ENCODE peak calls at places on chromosomes 1 and 21, in six cellular contexts. One of them, this sample, is unnamed.

GRCh38 chr1:94855307-94855700 is 35.1 kb downstream of the SLC44A3 start:
- DNase-seq in A549: no peak
- DNase-seq in activated naive CD4-positive, alpha-beta T cell: no peak
- DNase-seq in Caco-2: no peak
- DNase-seq in effector memory CD4-positive, alpha-beta T cell: no peak
- DNase-seq in caudate nucleus: no peak
- DNase-seq in this sample: no peak

GRCh38 chr1:223022641-223023473 is 120.2 kb downstream of the TLR5 start:
- DNase-seq in A549: no peak
- DNase-seq in activated naive CD4-positive, alpha-beta T cell: no peak
- DNase-seq in Caco-2: no peak
- DNase-seq in effector memory CD4-positive, alpha-beta T cell: no peak
- DNase-seq in caudate nucleus: no peak
- DNase-seq in this sample: no peak

GRCh38 chr1:243930822-243931671 is 81.0 kb upstream of the AKT3 start:
- DNase-seq in A549: no peak
- DNase-seq in activated naive CD4-positive, alpha-beta T cell: no peak
- DNase-seq in Caco-2: no peak
- DNase-seq in effector memory CD4-positive, alpha-beta T cell: no peak
- DNase-seq in caudate nucleus: no peak
- DNase-seq in this sample: no peak

GRCh38 chr1:222009105-222009730 is 267.3 kb upstream of the DUSP10 start:
- DNase-seq in A549: peak
- DNase-seq in activated naive CD4-positive, alpha-beta T cell: no peak
- DNase-seq in Caco-2: peak
- DNase-seq in effector memory CD4-positive, alpha-beta T cell: no peak
- DNase-seq in caudate nucleus: no peak
- DNase-seq in this sample: no peak

GRCh38 chr1:186700688-186701087 is 20.5 kb upstream of the PTGS2 start:
- DNase-seq in A549: no peak
- DNase-seq in activated naive CD4-positive, alpha-beta T cell: no peak
- DNase-seq in Caco-2: no peak
- DNase-seq in effector memory CD4-positive, alpha-beta T cell: no peak
- DNase-seq in caudate nucleus: no peak
- DNase-seq in this sample: no peak

GRCh38 chr1:81706650-81707435 is 93.9 kb upstream of the ADGRL2 start:
- DNase-seq in A549: no peak
- DNase-seq in activated naive CD4-positive, alpha-beta T cell: no peak
- DNase-seq in Caco-2: no peak
- DNase-seq in effector memory CD4-positive, alpha-beta T cell: no peak
- DNase-seq in caudate nucleus: no peak
- DNase-seq in this sample: no peak

GRCh38 chr1:92218559-92218958 is 844 bp downstream of the C1orf146 start:
- DNase-seq in A549: no peak
- DNase-seq in activated naive CD4-positive, alpha-beta T cell: no peak
- DNase-seq in Caco-2: no peak
- DNase-seq in effector memory CD4-positive, alpha-beta T cell: no peak
- DNase-seq in caudate nucleus: no peak
- DNase-seq in this sample: no peak

GRCh38 chr1:164660415-164661174 is 101.6 kb downstream of the PBX1 start:
- DNase-seq in A549: no peak
- DNase-seq in activated naive CD4-positive, alpha-beta T cell: no peak
- DNase-seq in Caco-2: no peak
- DNase-seq in effector memory CD4-positive, alpha-beta T cell: no peak
- DNase-seq in caudate nucleus: no peak
- DNase-seq in this sample: no peak

GRCh38 chr1:1552263-1552639 is 11.8 kb upstream of the TMEM240 start:
- DNase-seq in A549: no peak
- DNase-seq in activated naive CD4-positive, alpha-beta T cell: no peak
- DNase-seq in Caco-2: no peak
- DNase-seq in effector memory CD4-positive, alpha-beta T cell: no peak
- DNase-seq in caudate nucleus: no peak
- DNase-seq in this sample: no peak

GRCh38 chr1:15714438-15715136 is 21.5 kb upstream of the SLC25A34 start:
- DNase-seq in A549: no peak
- DNase-seq in activated naive CD4-positive, alpha-beta T cell: no peak
- DNase-seq in Caco-2: no peak
- DNase-seq in effector memory CD4-positive, alpha-beta T cell: no peak
- DNase-seq in caudate nucleus: no peak
- DNase-seq in this sample: peak

GRCh38 chr1:188642585-188643168 is 1813.9 kb downstream of the PLA2G4A start:
- DNase-seq in A549: no peak
- DNase-seq in activated naive CD4-positive, alpha-beta T cell: no peak
- DNase-seq in Caco-2: no peak
- DNase-seq in effector memory CD4-positive, alpha-beta T cell: no peak
- DNase-seq in caudate nucleus: no peak
- DNase-seq in this sample: no peak

GRCh38 chr1:64894438-64895196 is 71.7 kb downstream of the JAK1 start:
- DNase-seq in A549: no peak
- DNase-seq in activated naive CD4-positive, alpha-beta T cell: no peak
- DNase-seq in Caco-2: no peak
- DNase-seq in effector memory CD4-positive, alpha-beta T cell: no peak
- DNase-seq in caudate nucleus: no peak
- DNase-seq in this sample: no peak

GRCh38 chr1:32200226-32201010 is at the start of gene CCDC28B:
- DNase-seq in A549: peak
- DNase-seq in activated naive CD4-positive, alpha-beta T cell: no peak
- DNase-seq in Caco-2: peak
- DNase-seq in effector memory CD4-positive, alpha-beta T cell: peak
- DNase-seq in caudate nucleus: peak
- DNase-seq in this sample: peak

GRCh38 chr1:205588691-205589445 is 42.9 kb downstream of the ELK4 start:
- DNase-seq in A549: no peak
- DNase-seq in activated naive CD4-positive, alpha-beta T cell: no peak
- DNase-seq in Caco-2: no peak
- DNase-seq in effector memory CD4-positive, alpha-beta T cell: no peak
- DNase-seq in caudate nucleus: no peak
- DNase-seq in this sample: no peak

GRCh38 chr1:66563094-66563800 is 29.3 kb downstream of the SGIP1 start:
- DNase-seq in A549: no peak
- DNase-seq in activated naive CD4-positive, alpha-beta T cell: no peak
- DNase-seq in Caco-2: no peak
- DNase-seq in effector memory CD4-positive, alpha-beta T cell: no peak
- DNase-seq in caudate nucleus: no peak
- DNase-seq in this sample: no peak

GRCh38 chr1:63874278-63874880 is 100.6 kb downstream of the ROR1 start:
- DNase-seq in A549: no peak
- DNase-seq in activated naive CD4-positive, alpha-beta T cell: no peak
- DNase-seq in Caco-2: no peak
- DNase-seq in effector memory CD4-positive, alpha-beta T cell: no peak
- DNase-seq in caudate nucleus: no peak
- DNase-seq in this sample: no peak

GRCh38 chr1:93979718-93980319 is 70.6 kb upstream of the GCLM start:
- DNase-seq in A549: no peak
- DNase-seq in activated naive CD4-positive, alpha-beta T cell: no peak
- DNase-seq in Caco-2: no peak
- DNase-seq in effector memory CD4-positive, alpha-beta T cell: no peak
- DNase-seq in caudate nucleus: no peak
- DNase-seq in this sample: no peak

GRCh38 chr1:64877151-64877550 is 89.2 kb downstream of the JAK1 start:
- DNase-seq in A549: no peak
- DNase-seq in activated naive CD4-positive, alpha-beta T cell: no peak
- DNase-seq in Caco-2: no peak
- DNase-seq in effector memory CD4-positive, alpha-beta T cell: peak
- DNase-seq in caudate nucleus: no peak
- DNase-seq in this sample: no peak

GRCh38 chr21:43696214-43696613 is 22.7 kb upstream of the PDXK start:
- DNase-seq in A549: no peak
- DNase-seq in activated naive CD4-positive, alpha-beta T cell: no peak
- DNase-seq in Caco-2: no peak
- DNase-seq in effector memory CD4-positive, alpha-beta T cell: no peak
- DNase-seq in caudate nucleus: no peak
- DNase-seq in this sample: no peak